ENCODE peak calls at places on chromosomes 6 and 20, in six cellular contexts. X, J, O, B, Z and L are unnamed samples.
A peak's percentile ranks its signal among the peaks of the same experiment; 100 is the strongest.

GRCh38 chr6:69865126-69865525 is 1.2 kb upstream of the COL19A1 start:
- DNase-seq in X (peak; percentile 52), J (peak; percentile 14), O (peak; percentile 79), B (no peak), Z (peak; percentile 8), L (no peak)

GRCh38 chr6:139547082-139547776 is 172.8 kb upstream of the CITED2 start:
- DNase-seq in X (no peak), J (no peak), O (peak; percentile 44), B (no peak), Z (no peak), L (no peak)

GRCh38 chr6:125444234-125444949 is 142.6 kb upstream of the HDDC2 start:
- DNase-seq in X (no peak), J (no peak), O (peak; percentile 7), B (no peak), Z (no peak), L (peak; percentile 52)

GRCh38 chr6:16769131-16769985 is 8.1 kb upstream of the ATXN1 start:
- DNase-seq in X (peak; percentile 92), J (peak; percentile 69), O (peak; percentile 91), B (no peak), Z (peak; percentile 48), L (no peak)

GRCh38 chr6:123547216-123547978 is 89.4 kb downstream of the TRDN start:
- DNase-seq in X (no peak), J (no peak), O (no peak), B (no peak), Z (no peak), L (no peak)

GRCh38 chr6:167293088-167293589 is 2.0 kb downstream of the UNC93A start:
- DNase-seq in X (no peak), J (no peak), O (no peak), B (no peak), Z (no peak), L (no peak)

GRCh38 chr6:107697682-107698081 is 126.4 kb downstream of the SCML4 start:
- DNase-seq in X (no peak), J (no peak), O (peak; percentile 71), B (no peak), Z (no peak), L (no peak)

GRCh38 chr6:140485740-140486467 is 1111.5 kb upstream of the CITED2 start:
- DNase-seq in X (peak; percentile 82), J (peak; percentile 51), O (peak; percentile 94), B (no peak), Z (peak; percentile 84), L (no peak)

GRCh38 chr6:14682821-14683220 is 563.0 kb upstream of the JARID2 start:
- DNase-seq in X (peak; percentile 68), J (no peak), O (peak; percentile 74), B (no peak), Z (peak; percentile 46), L (no peak)

GRCh38 chr6:105068407-105068806 is 111.4 kb downstream of the POPDC3 start:
- DNase-seq in X (no peak), J (no peak), O (no peak), B (no peak), Z (no peak), L (no peak)

GRCh38 chr6:116268589-116269293 is 11.0 kb downstream of the TSPYL1 start:
- DNase-seq in X (peak; percentile 68), J (peak; percentile 60), O (peak; percentile 90), B (no peak), Z (peak; percentile 42), L (no peak)

GRCh38 chr20:4090756-4091331 is 75.5 kb upstream of the RNF24 start:
- DNase-seq in X (peak; percentile 61), J (peak; percentile 28), O (peak; percentile 93), B (no peak), Z (peak; percentile 67), L (no peak)

GRCh38 chr20:22775671-22776139 is 191.3 kb upstream of the FOXA2 start:
- DNase-seq in X (peak; percentile 88), J (no peak), O (peak; percentile 92), B (no peak), Z (no peak), L (no peak)

GRCh38 chr6:27327023-27327742 is 15.1 kb upstream of the POM121L2 start:
- DNase-seq in X (no peak), J (no peak), O (no peak), B (no peak), Z (no peak), L (no peak)

GRCh38 chr20:1942486-1943266 is 47.5 kb downstream of the SIRPA start:
- DNase-seq in X (no peak), J (no peak), O (no peak), B (no peak), Z (no peak), L (no peak)

GRCh38 chr6:63904844-63905243 is 269.2 kb downstream of the PHF3 start:
- DNase-seq in X (peak; percentile 70), J (no peak), O (peak; percentile 90), B (no peak), Z (peak; percentile 21), L (no peak)

GRCh38 chr20:36543187-36544133 is 2.1 kb downstream of the MYL9 start:
- DNase-seq in X (no peak), J (no peak), O (peak; percentile 93), B (no peak), Z (no peak), L (no peak)

GRCh38 chr6:151784441-151785214 is 22.9 kb upstream of the ESR1 start:
- DNase-seq in X (peak; percentile 62), J (no peak), O (peak; percentile 71), B (no peak), Z (no peak), L (no peak)

GRCh38 chr6:6931047-6932025 is 176.4 kb upstream of the RREB1 start:
- DNase-seq in X (no peak), J (no peak), O (no peak), B (no peak), Z (no peak), L (no peak)

GRCh38 chr20:35066194-35066593 is 26.4 kb downstream of the TRPC4AP start:
- DNase-seq in X (no peak), J (no peak), O (no peak), B (no peak), Z (no peak), L (no peak)

DNA sequence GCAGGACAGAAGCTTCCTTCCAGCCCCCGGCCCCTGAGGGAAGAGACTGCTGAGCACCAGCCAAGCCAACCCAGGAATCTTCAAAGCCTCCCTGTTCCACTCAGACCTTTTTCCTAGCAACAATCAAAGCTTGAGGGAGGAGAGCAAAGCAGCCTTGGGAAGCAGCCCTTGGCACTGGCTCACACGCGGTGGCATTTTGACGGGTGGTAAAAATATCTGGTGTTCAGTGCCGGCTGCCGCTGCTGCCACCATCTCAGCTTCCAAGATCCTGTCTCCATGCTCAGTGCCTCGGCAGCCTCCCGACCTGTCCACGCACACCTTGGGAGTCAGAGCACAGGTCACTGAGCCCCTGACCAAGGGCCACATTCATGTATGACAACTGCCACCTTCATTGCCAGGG is 170.1 kb downstream of the LRFN2 start:
- DNase-seq in X (no peak), J (no peak), O (no peak), B (no peak), Z (no peak), L (no peak)
- TF ChIP-seq CTCF in X (no peak), J (no peak), O (no peak), B (no peak), Z (no peak), L (no peak)

DNA sequence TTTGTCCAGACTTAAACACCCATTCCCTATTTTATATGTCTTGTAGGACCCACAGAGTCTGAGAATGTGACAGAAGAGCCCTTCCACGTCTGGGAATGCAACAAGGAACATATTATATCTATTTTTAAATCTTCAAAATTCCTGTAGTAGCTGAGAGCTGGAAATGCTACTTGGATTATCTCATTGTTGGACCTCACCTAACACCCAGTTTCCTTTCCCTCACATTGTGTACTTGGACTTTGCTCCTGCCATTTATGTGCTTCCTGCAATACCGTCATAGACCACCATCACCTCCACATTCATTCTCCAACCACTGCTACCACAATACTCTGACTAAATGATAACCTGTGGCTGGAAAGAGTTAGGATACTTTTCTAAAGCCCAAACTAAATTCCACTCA is 335.4 kb downstream of the COL12A1 start:
- DNase-seq in X (no peak), J (no peak), O (no peak), B (no peak), Z (no peak), L (no peak)
- TF ChIP-seq CTCF in X (peak; percentile 2), J (no peak), O (peak; percentile 28), B (no peak), Z (no peak), L (no peak)

GRCh38 chr6:159117541-159117940 is 51.7 kb upstream of the FNDC1 start:
- DNase-seq in X (no peak), J (no peak), O (no peak), B (no peak), Z (no peak), L (no peak)

GRCh38 chr6:159117031-159117430 is 52.2 kb upstream of the FNDC1 start:
- DNase-seq in X (peak; percentile 46), J (no peak), O (peak; percentile 27), B (no peak), Z (peak; percentile 54), L (no peak)

GRCh38 chr6:159121387-159121955 is 47.7 kb upstream of the FNDC1 start:
- DNase-seq in X (no peak), J (no peak), O (no peak), B (no peak), Z (no peak), L (no peak)

GRCh38 chr6:159119835-159120234 is 49.4 kb upstream of the FNDC1 start:
- DNase-seq in X (no peak), J (no peak), O (no peak), B (no peak), Z (no peak), L (no peak)

GRCh38 chr6:159118941-159119340 is 50.3 kb upstream of the FNDC1 start:
- DNase-seq in X (no peak), J (no peak), O (no peak), B (no peak), Z (no peak), L (no peak)
- TF ChIP-seq CTCF in X (no peak), J (no peak), O (no peak), B (no peak), Z (no peak), L (no peak)

DNA sequence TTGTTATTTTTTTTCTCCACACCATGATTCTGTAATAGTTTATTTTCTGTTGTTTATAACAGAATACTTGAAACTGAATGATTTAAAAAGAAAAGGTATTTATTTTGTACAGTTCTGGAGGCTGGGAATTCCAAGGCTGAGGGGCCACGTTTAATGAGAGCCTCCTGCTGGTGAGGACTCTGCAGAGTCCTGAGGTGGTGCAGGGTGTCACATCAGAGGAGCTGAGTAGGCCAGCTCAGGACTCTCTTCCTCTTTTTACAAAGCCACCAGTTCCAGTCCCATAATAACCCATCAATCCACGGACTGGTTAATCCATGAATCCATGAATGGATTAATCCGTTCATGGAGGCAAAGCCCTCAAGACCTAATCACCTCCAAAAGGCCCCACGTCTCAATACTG is 71.6 kb downstream of the TFAP2A start:
- DNase-seq in X (no peak), J (no peak), O (no peak), B (no peak), Z (no peak), L (no peak)
- TF ChIP-seq CTCF in X (peak; percentile 3), J (no peak), O (no peak), B (no peak), Z (peak; percentile 11), L (no peak)